ENCODE peak calls at places on chromosomes 13 and 19, in eight cellular contexts. J, X, T, D, F, Y, I and E are unnamed samples.

GRCh38 chr13:75838366-75839017 is 202.4 kb downstream of the LMO7 start:
- DNase-seq in J (no peak), X (no peak), T (no peak), D (no peak), F (no peak), Y (no peak), I (no peak), E (peak)

GRCh38 chr13:58611117-58611516 is 979.6 kb downstream of the PCDH17 start:
- DNase-seq in J (no peak), X (no peak), T (no peak), D (no peak), F (no peak), Y (no peak), I (no peak), E (no peak)

GRCh38 chr19:572891-573825 is 762 bp downstream of the BSG start:
- DNase-seq in J (no peak), X (peak), T (peak), D (peak), F (no peak), Y (peak), I (no peak), E (peak)

GRCh38 chr19:43636121-43636683 is 3.4 kb downstream of the CADM4 start:
- DNase-seq in J (no peak), X (no peak), T (no peak), D (no peak), F (peak), Y (no peak), I (no peak), E (no peak)

GRCh38 chr19:45250832-45251451 is at the start of gene MARK4:
- DNase-seq in J (peak), X (peak), T (peak), D (peak), F (peak), Y (peak), I (peak), E (peak)

GRCh38 chr13:111034811-111035210 is 80.3 kb upstream of the ARHGEF7 start:
- DNase-seq in J (no peak), X (peak), T (no peak), D (no peak), F (no peak), Y (no peak), I (no peak), E (no peak)

GRCh38 chr13:94121686-94122085 is 357.8 kb downstream of the DCT start:
- DNase-seq in J (no peak), X (peak), T (no peak), D (no peak), F (no peak), Y (no peak), I (no peak), E (no peak)

GRCh38 chr13:44385847-44386246 is 12.2 kb downstream of the SERP2 start:
- DNase-seq in J (no peak), X (no peak), T (no peak), D (no peak), F (no peak), Y (no peak), I (no peak), E (no peak)

GRCh38 chr13:68056816-68057710 is 826.9 kb upstream of the PCDH9 start:
- DNase-seq in J (no peak), X (peak), T (no peak), D (peak), F (no peak), Y (no peak), I (no peak), E (peak)

GRCh38 chr19:2315818-2316353 is 7.9 kb upstream of the LINGO3 start:
- DNase-seq in J (no peak), X (peak), T (peak), D (no peak), F (peak), Y (peak), I (peak), E (peak)

GRCh38 chr19:17555929-17556813 is 722 bp downstream of the COLGALT1 start:
- DNase-seq in J (no peak), X (peak), T (peak), D (peak), F (peak), Y (no peak), I (peak), E (peak)

GRCh38 chr19:29872224-29872731 is 60.5 kb downstream of the CCNE1 start:
- DNase-seq in J (no peak), X (no peak), T (peak), D (no peak), F (no peak), Y (no peak), I (no peak), E (no peak)

GRCh38 chr19:55066107-55066709 is 3.3 kb upstream of the RDH13 start:
- DNase-seq in J (no peak), X (no peak), T (no peak), D (no peak), F (no peak), Y (no peak), I (no peak), E (no peak)

GRCh38 chr19:3504723-3505122 is 1.4 kb upstream of the FZR1 start:
- DNase-seq in J (no peak), X (no peak), T (no peak), D (no peak), F (no peak), Y (no peak), I (no peak), E (no peak)

GRCh38 chr19:58476498-58477015 is 405 bp downstream of the ZNF446 start:
- DNase-seq in J (no peak), X (peak), T (peak), D (no peak), F (no peak), Y (no peak), I (no peak), E (no peak)

GRCh38 chr13:98921786-98922185 is 56.1 kb downstream of the DOCK9 start:
- DNase-seq in J (no peak), X (no peak), T (no peak), D (no peak), F (peak), Y (no peak), I (no peak), E (no peak)

GRCh38 chr13:98278068-98278619 is 101.1 kb upstream of the RNF113B start:
- DNase-seq in J (no peak), X (no peak), T (no peak), D (no peak), F (no peak), Y (no peak), I (no peak), E (no peak)

GRCh38 chr13:31477961-31478360 is 261.4 kb upstream of the RXFP2 start:
- DNase-seq in J (no peak), X (peak), T (no peak), D (no peak), F (no peak), Y (no peak), I (no peak), E (no peak)

GRCh38 chr13:33172400-33172799 is 113.2 kb downstream of the STARD13 start:
- DNase-seq in J (no peak), X (peak), T (no peak), D (no peak), F (no peak), Y (no peak), I (no peak), E (no peak)

GRCh38 chr13:67935655-67936054 is 705.5 kb upstream of the PCDH9 start:
- DNase-seq in J (no peak), X (no peak), T (no peak), D (no peak), F (no peak), Y (no peak), I (no peak), E (no peak)

GRCh38 chr13:113029487-113030258 is 60.7 kb downstream of the MCF2L start:
- DNase-seq in J (peak), X (no peak), T (peak), D (peak), F (no peak), Y (no peak), I (peak), E (peak)

GRCh38 chr13:100773429-100773828 is 98.8 kb upstream of the TMTC4 start:
- DNase-seq in J (no peak), X (no peak), T (no peak), D (no peak), F (no peak), Y (no peak), I (no peak), E (no peak)

GRCh38 chr19:39223703-39224279 is 19.7 kb upstream of the SYCN start:
- DNase-seq in J (no peak), X (peak), T (peak), D (no peak), F (no peak), Y (no peak), I (no peak), E (no peak)